ENCODE peak calls at places on chromosomes 6 and 20, in four cellular contexts. One of them, this sample, is unnamed.

GRCh38 chr6:167892835-167893234 is 66.1 kb downstream of the AFDN start:
- DNase-seq in HepG2: no peak
- DNase-seq in endothelial cell of umbilical vein: no peak
- DNase-seq in dorsolateral prefrontal cortex: no peak
- DNase-seq in this sample: no peak

GRCh38 chr6:139334791-139335446 is 39.5 kb downstream of the CITED2 start:
- DNase-seq in endothelial cell of umbilical vein: peak; percentile 22
- DNase-seq in HepG2: no peak
- DNase-seq in dorsolateral prefrontal cortex: no peak
- DNase-seq in this sample: no peak

GRCh38 chr20:18611492-18611891 is 23.6 kb downstream of the DTD1 start:
- DNase-seq in endothelial cell of umbilical vein: no peak
- DNase-seq in dorsolateral prefrontal cortex: no peak
- DNase-seq in HepG2: no peak
- DNase-seq in this sample: no peak

GRCh38 chr6:56051199-56051598 is 175.8 kb upstream of the BMP5 start:
- DNase-seq in dorsolateral prefrontal cortex: no peak
- DNase-seq in endothelial cell of umbilical vein: no peak
- DNase-seq in HepG2: no peak
- DNase-seq in this sample: no peak

GRCh38 chr6:21808045-21808470 is 214.5 kb downstream of the SOX4 start:
- DNase-seq in HepG2: no peak
- DNase-seq in endothelial cell of umbilical vein: no peak
- DNase-seq in dorsolateral prefrontal cortex: no peak
- DNase-seq in this sample: no peak

GRCh38 chr6:89449182-89449581 is 16.2 kb downstream of the ANKRD6 start:
- DNase-seq in HepG2: no peak
- DNase-seq in dorsolateral prefrontal cortex: no peak
- DNase-seq in endothelial cell of umbilical vein: no peak
- DNase-seq in this sample: no peak

GRCh38 chr6:163904161-163904560 is 489.6 kb downstream of the QKI start:
- DNase-seq in dorsolateral prefrontal cortex: no peak
- DNase-seq in endothelial cell of umbilical vein: no peak
- DNase-seq in HepG2: no peak
- DNase-seq in this sample: no peak

GRCh38 chr6:166467436-166468000 is 84.8 kb upstream of the MPC1 start:
- DNase-seq in HepG2: no peak
- DNase-seq in endothelial cell of umbilical vein: no peak
- DNase-seq in dorsolateral prefrontal cortex: no peak
- DNase-seq in this sample: no peak

GRCh38 chr6:12103158-12103557 is 91.0 kb downstream of the HIVEP1 start:
- DNase-seq in endothelial cell of umbilical vein: no peak
- DNase-seq in HepG2: no peak
- DNase-seq in dorsolateral prefrontal cortex: no peak
- DNase-seq in this sample: no peak

GRCh38 chr6:34897708-34898107 is 8.7 kb downstream of the ANKS1A start:
- DNase-seq in dorsolateral prefrontal cortex: no peak
- DNase-seq in HepG2: no peak
- DNase-seq in endothelial cell of umbilical vein: no peak
- DNase-seq in this sample: no peak

GRCh38 chr6:170068496-170068895 is 222.4 kb downstream of the DLL1 start:
- DNase-seq in HepG2: no peak
- DNase-seq in endothelial cell of umbilical vein: no peak
- DNase-seq in dorsolateral prefrontal cortex: no peak
- DNase-seq in this sample: no peak

GRCh38 chr6:27631614-27631925 is 158.7 kb upstream of the ZNF184 start:
- DNase-seq in endothelial cell of umbilical vein: no peak
- DNase-seq in HepG2: no peak
- DNase-seq in dorsolateral prefrontal cortex: no peak
- DNase-seq in this sample: no peak

DNA sequence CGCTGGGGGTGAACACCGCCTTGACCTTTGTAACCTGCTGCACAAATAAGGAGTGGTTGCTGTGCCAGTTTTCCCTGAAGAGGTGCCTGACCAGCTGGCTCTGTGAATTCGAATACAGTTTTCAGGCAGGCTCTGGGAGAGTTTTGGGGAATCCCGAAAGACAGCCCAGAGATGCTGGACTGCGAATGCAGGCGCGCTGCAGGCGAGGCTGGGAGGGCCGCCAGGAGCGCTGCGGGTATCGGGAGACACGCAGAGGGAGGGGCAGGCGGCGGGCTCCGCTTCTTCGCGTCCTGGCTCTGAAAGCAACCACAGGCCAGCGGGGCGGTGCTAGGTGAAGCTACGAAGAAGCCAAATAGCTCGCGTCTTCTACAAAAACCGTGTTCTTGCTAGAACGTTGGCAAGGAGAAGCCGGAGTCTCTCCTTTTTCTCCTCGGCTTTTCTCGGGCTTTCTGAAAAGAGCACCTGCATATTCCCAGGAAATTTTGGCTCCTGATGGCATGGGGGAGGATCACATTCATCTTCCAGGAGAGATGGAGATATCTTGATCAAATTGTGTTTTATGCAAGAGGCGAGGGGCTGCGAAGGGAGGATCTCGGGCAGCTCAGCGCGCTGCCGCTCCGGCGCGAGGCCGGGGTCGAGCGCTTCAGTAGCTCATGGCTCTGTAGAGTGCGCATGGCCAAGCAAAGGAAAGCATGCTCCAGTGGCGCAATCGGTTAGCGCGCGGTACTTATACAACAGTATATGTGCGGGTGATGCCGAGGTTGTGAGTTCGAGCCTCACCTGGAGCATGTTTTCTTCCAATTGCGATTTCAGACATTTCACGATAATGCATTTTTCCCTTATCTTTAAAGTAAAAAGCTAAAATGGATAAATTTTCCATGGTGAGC is 158.1 kb upstream of the ZNF184 start:
- DNase-seq in HepG2: peak; percentile 74
- DNase-seq in dorsolateral prefrontal cortex: peak; percentile 40
- DNase-seq in endothelial cell of umbilical vein: peak; percentile 41
- DNase-seq in this sample: peak; percentile 58
- H3K4me3 ChIP-seq in HepG2: peak overlapping the region; percentile 48
- H3K4me3 ChIP-seq in dorsolateral prefrontal cortex: peak overlapping the region; percentile 52
- H3K4me3 ChIP-seq in endothelial cell of umbilical vein: peak overlapping the region; percentile 69
- H3K4me3 ChIP-seq in this sample: peak overlapping the region; percentile 22

DNA sequence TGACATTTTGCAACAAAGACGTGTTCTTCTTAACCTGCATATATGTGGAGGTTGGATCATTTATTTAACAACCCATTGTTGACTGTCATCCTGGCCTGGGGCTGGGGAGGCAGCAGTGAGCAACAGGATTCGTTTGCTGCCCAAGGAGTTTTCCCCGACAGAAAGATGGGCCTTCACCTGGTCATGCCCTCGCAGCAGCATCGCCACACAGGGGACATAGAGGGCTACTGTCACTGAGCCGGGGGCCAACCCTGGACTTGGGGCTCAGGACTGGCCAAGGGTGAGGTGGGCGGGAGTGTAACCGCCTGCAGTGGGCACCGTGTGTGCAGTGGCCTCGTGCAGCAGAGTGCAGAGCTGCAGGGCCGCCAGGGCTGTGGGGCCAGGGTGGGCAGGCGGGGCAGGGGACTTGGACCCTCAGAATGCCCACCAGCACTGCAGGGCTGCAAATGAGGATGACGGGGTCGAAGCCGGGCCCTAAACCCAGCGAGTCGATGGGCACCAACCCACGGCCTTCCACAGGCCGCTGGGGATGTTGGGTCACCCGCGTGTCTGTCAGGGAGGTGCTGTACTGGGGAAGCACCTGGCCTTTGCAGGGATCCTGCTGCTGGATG is 11.8 kb downstream of the DUSP22 start:
- DNase-seq in dorsolateral prefrontal cortex: no peak
- DNase-seq in endothelial cell of umbilical vein: no peak
- DNase-seq in HepG2: no peak
- DNase-seq in this sample: no peak
- H3K27ac ChIP-seq in dorsolateral prefrontal cortex: peak overlapping the region; percentile 54
- H3K27ac ChIP-seq in endothelial cell of umbilical vein: no peak overlapping the region
- H3K27ac ChIP-seq in HepG2: no peak overlapping the region
- H3K27ac ChIP-seq in this sample: no peak overlapping the region

DNA sequence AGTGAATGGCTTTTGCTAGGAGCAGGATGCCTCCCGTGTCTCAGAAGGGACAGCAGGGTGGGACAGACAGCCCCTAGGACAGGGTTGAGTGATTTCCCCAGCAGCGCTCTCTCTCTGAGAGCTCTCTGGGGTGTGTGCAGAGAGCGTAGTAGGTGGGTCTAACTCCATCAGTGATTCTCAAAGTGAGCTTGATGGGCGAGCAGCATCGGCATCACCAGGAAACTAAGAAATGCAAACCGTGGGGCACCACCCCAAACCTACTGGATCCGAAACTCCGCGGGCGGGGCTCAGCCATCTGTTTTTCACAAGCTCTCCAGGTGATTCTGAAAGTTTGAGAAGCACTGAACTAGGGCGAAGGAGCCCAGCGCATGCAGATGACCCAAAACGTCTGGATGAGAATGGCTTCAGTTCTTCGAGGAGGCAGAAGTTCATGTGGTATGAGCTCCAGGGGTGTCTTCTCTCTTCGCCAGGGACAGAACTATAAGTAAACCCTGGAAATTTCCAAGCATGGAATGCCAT is 119.6 kb upstream of the RNF24 start:
- DNase-seq in HepG2: no peak
- DNase-seq in dorsolateral prefrontal cortex: no peak
- DNase-seq in endothelial cell of umbilical vein: no peak
- DNase-seq in this sample: no peak
- H3K4me3 ChIP-seq in HepG2: no peak overlapping the region
- H3K4me3 ChIP-seq in dorsolateral prefrontal cortex: no peak overlapping the region
- H3K4me3 ChIP-seq in endothelial cell of umbilical vein: no peak overlapping the region
- H3K4me3 ChIP-seq in this sample: no peak overlapping the region

GRCh38 chr6:149963212-149963461 is 606 bp upstream of the ULBP1 start:
- DNase-seq in dorsolateral prefrontal cortex: no peak
- DNase-seq in HepG2: no peak
- DNase-seq in endothelial cell of umbilical vein: no peak
- DNase-seq in this sample: peak; percentile 44

GRCh38 chr6:149964243-149965190 is 774 bp downstream of the ULBP1 start:
- DNase-seq in HepG2: no peak
- DNase-seq in endothelial cell of umbilical vein: peak; percentile 28
- DNase-seq in dorsolateral prefrontal cortex: no peak
- DNase-seq in this sample: peak; percentile 66

GRCh38 chr6:149965191-149966020 is 1.7 kb downstream of the ULBP1 start:
- DNase-seq in dorsolateral prefrontal cortex: no peak
- DNase-seq in endothelial cell of umbilical vein: no peak
- DNase-seq in HepG2: no peak
- DNase-seq in this sample: peak; percentile 58

GRCh38 chr6:149962461-149963211 is 1.1 kb upstream of the ULBP1 start:
- DNase-seq in HepG2: no peak
- DNase-seq in dorsolateral prefrontal cortex: no peak
- DNase-seq in endothelial cell of umbilical vein: no peak
- DNase-seq in this sample: no peak

GRCh38 chr6:149963462-149964242 is at the start of gene ULBP1:
- DNase-seq in dorsolateral prefrontal cortex: no peak
- DNase-seq in endothelial cell of umbilical vein: peak; percentile 67
- DNase-seq in HepG2: no peak
- DNase-seq in this sample: peak; percentile 96
- H3K27ac ChIP-seq in dorsolateral prefrontal cortex: no peak within 1 kb of the TSS
- H3K27ac ChIP-seq in endothelial cell of umbilical vein: no peak within 1 kb of the TSS
- H3K27ac ChIP-seq in HepG2: no peak within 1 kb of the TSS
- H3K27ac ChIP-seq in this sample: no peak within 1 kb of the TSS

GRCh38 chr20:31537859-31538245 is 23.6 kb downstream of the HM13 start:
- DNase-seq in HepG2: no peak
- DNase-seq in endothelial cell of umbilical vein: no peak
- DNase-seq in dorsolateral prefrontal cortex: no peak
- DNase-seq in this sample: no peak
- H3K4me3 ChIP-seq in HepG2: no peak overlapping the region
- H3K4me3 ChIP-seq in endothelial cell of umbilical vein: no peak overlapping the region
- H3K4me3 ChIP-seq in dorsolateral prefrontal cortex: no peak overlapping the region
- H3K4me3 ChIP-seq in this sample: no peak overlapping the region

GRCh38 chr20:8673116-8673515 is 395.8 kb upstream of the PLCB4 start:
- DNase-seq in dorsolateral prefrontal cortex: no peak
- DNase-seq in endothelial cell of umbilical vein: no peak
- DNase-seq in HepG2: no peak
- DNase-seq in this sample: no peak

GRCh38 chr20:8667306-8667705 is 401.6 kb upstream of the PLCB4 start:
- DNase-seq in HepG2: no peak
- DNase-seq in endothelial cell of umbilical vein: peak; percentile 81
- DNase-seq in dorsolateral prefrontal cortex: no peak
- DNase-seq in this sample: peak; percentile 52

GRCh38 chr20:8671366-8671943 is 397.4 kb upstream of the PLCB4 start:
- DNase-seq in dorsolateral prefrontal cortex: no peak
- DNase-seq in endothelial cell of umbilical vein: no peak
- DNase-seq in HepG2: no peak
- DNase-seq in this sample: no peak

GRCh38 chr20:8670207-8670899 is 398.5 kb upstream of the PLCB4 start:
- DNase-seq in endothelial cell of umbilical vein: no peak
- DNase-seq in dorsolateral prefrontal cortex: no peak
- DNase-seq in HepG2: no peak
- DNase-seq in this sample: no peak

GRCh38 chr20:8670900-8671229 is 398.0 kb upstream of the PLCB4 start:
- DNase-seq in dorsolateral prefrontal cortex: no peak
- DNase-seq in endothelial cell of umbilical vein: no peak
- DNase-seq in HepG2: no peak
- DNase-seq in this sample: no peak
- H3K27ac ChIP-seq in dorsolateral prefrontal cortex: no peak overlapping the region
- H3K27ac ChIP-seq in endothelial cell of umbilical vein: no peak overlapping the region
- H3K27ac ChIP-seq in HepG2: no peak overlapping the region
- H3K27ac ChIP-seq in this sample: peak overlapping the region; percentile 77

DNA sequence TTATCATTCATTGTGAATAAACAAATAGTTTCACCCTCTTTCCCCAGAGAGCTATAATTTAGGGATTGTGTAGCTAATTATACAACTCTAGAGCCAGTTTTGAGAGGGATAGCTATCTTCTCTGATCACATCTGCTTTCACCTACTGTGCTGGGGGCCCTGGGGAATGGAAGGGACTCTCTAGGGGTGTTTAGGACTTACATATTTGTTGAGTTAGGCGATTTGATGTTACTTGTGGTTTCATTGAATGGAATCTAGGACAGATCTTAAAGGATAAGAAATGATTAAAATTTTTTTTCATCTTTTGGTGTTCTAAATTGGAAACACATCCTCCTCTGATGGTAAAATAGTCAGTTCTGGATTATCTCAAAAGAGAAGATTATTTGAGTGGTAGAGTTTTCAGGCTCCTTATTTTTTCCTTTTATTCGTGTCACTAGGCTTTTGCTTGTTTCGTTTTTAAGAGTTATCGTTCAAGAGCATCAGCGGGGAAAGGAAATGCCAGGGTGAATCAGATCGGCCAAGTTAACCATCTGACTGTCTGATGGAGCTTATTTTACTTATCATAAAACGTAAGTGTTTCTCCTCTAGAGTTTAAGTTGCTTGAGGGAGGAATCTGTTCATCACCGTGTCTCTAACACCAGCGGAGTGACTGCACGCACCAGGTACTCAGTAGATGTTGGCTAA is 236.7 kb downstream of the FARS2 start:
- DNase-seq in HepG2: no peak
- DNase-seq in endothelial cell of umbilical vein: peak; percentile 14
- DNase-seq in dorsolateral prefrontal cortex: no peak
- DNase-seq in this sample: no peak
- H3K4me3 ChIP-seq in HepG2: no peak overlapping the region
- H3K4me3 ChIP-seq in endothelial cell of umbilical vein: no peak overlapping the region
- H3K4me3 ChIP-seq in dorsolateral prefrontal cortex: no peak overlapping the region
- H3K4me3 ChIP-seq in this sample: no peak overlapping the region

DNA sequence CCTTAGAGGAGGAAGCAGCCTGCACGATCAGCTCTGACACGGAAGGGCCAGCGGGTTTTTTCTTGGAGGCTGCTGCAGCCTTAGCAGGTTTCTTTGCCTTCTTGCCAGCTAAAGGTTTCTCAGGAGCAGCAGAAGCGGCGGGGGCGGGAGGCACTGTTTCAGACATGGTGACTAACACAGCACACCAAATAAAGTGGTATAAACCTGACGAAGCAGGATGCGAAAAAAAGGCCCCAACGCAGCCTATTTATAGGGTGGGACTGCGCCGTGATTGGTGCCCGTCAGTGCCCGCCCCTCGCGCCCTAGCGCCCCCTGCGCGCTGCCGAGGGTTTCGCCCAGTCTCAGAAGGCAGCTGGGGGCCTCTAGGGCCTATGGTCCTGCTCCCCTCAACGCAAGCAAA is 55.0 kb downstream of the TRIM38 start:
- DNase-seq in endothelial cell of umbilical vein: peak; percentile 87
- DNase-seq in dorsolateral prefrontal cortex: peak; percentile 48
- DNase-seq in HepG2: no peak
- DNase-seq in this sample: peak; percentile 76
- H3K27ac ChIP-seq in endothelial cell of umbilical vein: peak overlapping the region; percentile 0
- H3K27ac ChIP-seq in dorsolateral prefrontal cortex: peak overlapping the region; percentile 71
- H3K27ac ChIP-seq in HepG2: no peak overlapping the region
- H3K27ac ChIP-seq in this sample: peak overlapping the region; percentile 82

This sample was measured in right cardiac atrium.